ENCODE peak calls at places on chromosomes 2 and 18, in ten cellular contexts. P is left ventricle myocardium inferior, L is GM12878, G is heart left ventricle, Q is cardiac fibroblast, O is endothelial cell of umbilical vein, C is bronchial epithelial cell, A is sigmoid colon, T is fibroblast of pulmonary artery, K is HepG2. V is an unnamed sample.
A peak's percentile ranks its signal among the peaks of the same experiment; 100 is the strongest.

GRCh38 chr18:4358618-4359017 is 96.5 kb downstream of the DLGAP1 start:
- DNase-seq in T (no peak), G (no peak), Q (no peak), C (no peak), A (no peak), O (no peak), K (no peak), L (no peak), P (no peak), V (no peak)

GRCh38 chr18:33804258-33804657 is 226.2 kb downstream of the ASXL3 start:
- DNase-seq in T (peak; percentile 60), P (no peak), L (no peak), G (no peak), C (peak; percentile 76), Q (peak; percentile 48), A (no peak), K (no peak), O (no peak), V (peak; percentile 31)

GRCh38 chr2:165793779-165794519 is at the start of gene GALNT3:
- DNase-seq in T (no peak), L (no peak), P (no peak), C (peak; percentile 81), K (no peak), Q (no peak), A (peak; percentile 65), G (peak; percentile 24), O (no peak), V (no peak)

GRCh38 chr2:174939046-174939445 is 66.1 kb downstream of the CHN1 start:
- DNase-seq in P (no peak), T (peak; percentile 34), G (no peak), A (no peak), C (peak; percentile 72), O (no peak), Q (peak; percentile 55), L (no peak), K (no peak), V (peak; percentile 62)

GRCh38 chr2:98806266-98806697 is 75.3 kb upstream of the MGAT4A start:
- DNase-seq in A (peak; percentile 93), K (no peak), P (peak; percentile 78), C (peak; percentile 77), O (peak; percentile 69), Q (peak; percentile 10), T (peak; percentile 46), G (peak; percentile 91), L (no peak), V (peak; percentile 34)

GRCh38 chr2:234422895-234423505 is 73.9 kb downstream of the ARL4C start:
- DNase-seq in A (no peak), T (no peak), L (no peak), C (peak; percentile 26), P (no peak), Q (no peak), G (no peak), K (no peak), O (no peak), V (no peak)

GRCh38 chr18:6207119-6207518 is 207.6 kb downstream of the L3MBTL4 start:
- DNase-seq in T (no peak), O (no peak), Q (no peak), A (no peak), L (no peak), C (no peak), K (no peak), G (no peak), P (no peak), V (no peak)

GRCh38 chr2:138516030-138516704 is 14.6 kb downstream of the SPOPL start:
- DNase-seq in A (no peak), C (no peak), G (no peak), T (no peak), Q (peak; percentile 38), O (peak; percentile 47), L (no peak), P (no peak), K (peak; percentile 72), V (peak; percentile 69)

GRCh38 chr2:234930397-234930796 is 21.4 kb upstream of the SH3BP4 start:
- DNase-seq in O (no peak), P (no peak), A (no peak), K (no peak), T (no peak), Q (no peak), G (no peak), C (peak; percentile 31), L (no peak), V (no peak)

GRCh38 chr2:173652731-173653426 is 298.2 kb downstream of the CDCA7 start:
- DNase-seq in P (no peak), C (peak; percentile 99), G (no peak), Q (peak; percentile 97), A (no peak), L (no peak), K (peak; percentile 64), T (peak; percentile 94), O (peak; percentile 18), V (peak; percentile 91)

GRCh38 chr2:9594361-9595063 is 36.3 kb downstream of the YWHAQ start:
- DNase-seq in G (no peak), C (peak; percentile 93), Q (peak; percentile 95), K (peak; percentile 16), L (no peak), O (peak; percentile 69), P (no peak), T (peak; percentile 94), A (peak; percentile 75), V (peak; percentile 90)

GRCh38 chr2:213221962-213222361 is 62.3 kb upstream of the SPAG16 start:
- DNase-seq in Q (peak; percentile 65), C (no peak), K (no peak), T (peak; percentile 56), G (no peak), A (no peak), L (no peak), P (no peak), O (no peak), V (no peak)

GRCh38 chr2:213228638-213229037 is 55.6 kb upstream of the SPAG16 start:
- DNase-seq in K (no peak), L (no peak), O (no peak), Q (no peak), P (no peak), A (no peak), C (no peak), T (no peak), G (no peak), V (no peak)

GRCh38 chr2:213224366-213224765 is 59.9 kb upstream of the SPAG16 start:
- DNase-seq in L (no peak), K (no peak), G (no peak), T (no peak), C (peak; percentile 61), P (no peak), A (no peak), O (no peak), Q (peak; percentile 24), V (no peak)

GRCh38 chr2:213227458-213227857 is 56.8 kb upstream of the SPAG16 start:
- DNase-seq in K (no peak), C (peak; percentile 52), T (no peak), Q (peak; percentile 52), L (peak; percentile 88), A (no peak), P (no peak), G (no peak), O (no peak), V (peak; percentile 50)

DNA sequence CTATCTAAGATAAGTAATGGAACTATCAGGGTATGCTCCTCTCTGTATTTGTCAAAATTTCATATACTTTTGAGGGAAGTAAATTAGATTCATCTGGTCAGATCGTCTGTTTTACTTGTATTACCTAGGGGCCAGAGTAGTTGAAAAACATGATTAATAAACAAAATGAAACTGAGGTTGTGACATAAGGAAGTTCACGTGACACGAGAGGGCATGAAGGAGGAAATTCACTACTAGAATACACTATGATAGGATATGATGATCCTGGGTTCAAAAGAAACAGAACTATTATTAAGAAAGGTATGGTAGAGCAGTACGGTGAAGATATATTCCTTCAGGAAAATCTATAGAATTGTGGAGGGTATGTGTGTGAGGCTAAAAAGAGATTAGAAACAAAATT is 58.4 kb upstream of the SPAG16 start:
- DNase-seq in Q (no peak), G (no peak), K (no peak), L (no peak), C (no peak), P (no peak), A (no peak), T (no peak), O (no peak), V (no peak)
- H3K4me3 ChIP-seq in Q (no peak overlapping the region), G (no peak overlapping the region), K (no peak overlapping the region), L (no peak overlapping the region), C (no peak overlapping the region), P (no peak overlapping the region), A (no peak overlapping the region), T (no peak overlapping the region), O (no peak overlapping the region), V (no peak overlapping the region)

GRCh38 chr18:42336139-42336538 is 381.1 kb downstream of the PIK3C3 start:
- DNase-seq in C (no peak), Q (no peak), O (no peak), P (no peak), T (no peak), A (no peak), K (no peak), L (no peak), G (no peak), V (no peak)
- TF ChIP-seq CTCF in C (no peak), Q (no peak), O (no peak), P (no peak), T (no peak), A (no peak), K (no peak), L (no peak), G (no peak), V (no peak)

GRCh38 chr2:236166157-236166780 is 1.9 kb downstream of the GBX2 start:
- DNase-seq in A (no peak), Q (no peak), C (no peak), L (no peak), G (no peak), O (no peak), P (no peak), T (peak; percentile 22), K (no peak), V (no peak)
- H3K4me3 ChIP-seq in A (no peak overlapping the region), Q (peak overlapping the region; percentile 23), C (no peak overlapping the region), L (no peak overlapping the region), G (peak overlapping the region; percentile 9), O (no peak overlapping the region), P (peak overlapping the region; percentile 59), T (peak overlapping the region; percentile 9), K (peak overlapping the region; percentile 72), V (peak overlapping the region; percentile 42)

GRCh38 chr2:127053731-127054603 is 53.0 kb downstream of the BIN1 start:
- DNase-seq in G (peak; percentile 21), T (no peak), Q (no peak), A (peak; percentile 64), P (peak; percentile 15), C (no peak), L (no peak), O (no peak), K (no peak), V (no peak)
- TF ChIP-seq CTCF in G (no peak), T (no peak), Q (no peak), A (no peak), P (no peak), C (no peak), L (no peak), O (no peak), K (no peak), V (no peak)

DNA sequence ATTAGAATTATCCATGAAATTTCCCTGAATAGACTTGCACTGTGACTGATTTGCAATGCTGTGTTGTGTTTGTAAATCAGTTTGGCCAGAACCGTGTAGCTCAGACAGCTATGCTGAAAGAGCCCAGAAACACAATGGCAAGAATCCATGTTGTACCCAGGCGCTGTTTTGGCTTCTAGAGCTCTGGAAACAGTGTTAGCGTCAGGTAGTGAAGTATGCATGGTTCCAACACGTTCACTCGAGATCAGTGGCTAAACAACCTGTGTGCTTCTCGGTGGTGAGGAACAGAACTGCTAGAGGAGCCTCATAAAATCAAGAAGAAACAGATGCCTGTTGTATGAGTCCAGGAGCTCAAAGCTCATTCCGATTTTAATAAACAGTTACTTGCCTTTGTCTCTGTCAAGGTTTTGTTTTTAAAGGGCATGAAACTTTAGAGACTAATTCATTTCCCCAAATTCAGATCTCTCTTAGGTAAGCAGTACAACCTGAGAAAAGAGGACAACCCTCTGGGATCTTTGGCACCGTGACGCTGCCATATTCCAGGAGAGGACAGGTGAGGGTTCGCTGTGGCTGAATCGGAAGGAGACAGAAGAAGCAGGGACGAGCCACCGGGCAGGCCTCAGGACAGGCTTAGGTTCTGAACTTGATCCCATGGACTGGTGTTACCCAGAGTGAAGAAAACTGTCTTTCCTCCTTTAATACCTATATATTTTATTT is 43.6 kb downstream of the GORASP2 start:
- DNase-seq in Q (no peak), A (no peak), T (no peak), K (no peak), P (no peak), L (no peak), C (no peak), G (no peak), O (no peak), V (no peak)
- H3K4me3 ChIP-seq in Q (no peak overlapping the region), A (no peak overlapping the region), T (no peak overlapping the region), K (peak overlapping the region; percentile 83), P (peak overlapping the region; percentile 77), L (no peak overlapping the region), C (peak overlapping the region; percentile 34), G (no peak overlapping the region), O (no peak overlapping the region), V (no peak overlapping the region)

V was measured in AG10803.